ENCODE peak calls at places on chromosomes 4 and X, in seven cellular contexts. One of them, this sample, is unnamed.

GRCh38 chrX:477441-478012 is 90.8 kb upstream of the PPP2R3B start:
- DNase-seq in T-helper 2 cell: no peak
- DNase-seq in kidney tubule cell: no peak
- DNase-seq in OCI-M1: no peak
- DNase-seq in aorta: no peak
- DNase-seq in H4: no peak
- DNase-seq in PC-9: no peak
- DNase-seq in this sample: no peak

GRCh38 chrX:21838937-21839333 is 482 bp upstream of the MBTPS2 start:
- DNase-seq in OCI-M1: peak
- DNase-seq in T-helper 2 cell: no peak
- DNase-seq in H4: no peak
- DNase-seq in aorta: no peak
- DNase-seq in kidney tubule cell: no peak
- DNase-seq in PC-9: no peak
- DNase-seq in this sample: no peak

GRCh38 chr4:79049840-79050520 is 110.7 kb upstream of the PAQR3 start:
- DNase-seq in aorta: peak
- DNase-seq in OCI-M1: no peak
- DNase-seq in PC-9: no peak
- DNase-seq in H4: no peak
- DNase-seq in kidney tubule cell: no peak
- DNase-seq in T-helper 2 cell: no peak
- DNase-seq in this sample: no peak

GRCh38 chr4:186067757-186068385 is 1.1 kb upstream of the TLR3 start:
- DNase-seq in OCI-M1: peak
- DNase-seq in PC-9: no peak
- DNase-seq in aorta: no peak
- DNase-seq in H4: peak
- DNase-seq in T-helper 2 cell: no peak
- DNase-seq in kidney tubule cell: peak
- DNase-seq in this sample: peak

GRCh38 chrX:108735680-108736508 is 469 bp downstream of the IRS4 start:
- DNase-seq in aorta: peak
- DNase-seq in T-helper 2 cell: no peak
- DNase-seq in PC-9: no peak
- DNase-seq in OCI-M1: no peak
- DNase-seq in kidney tubule cell: peak
- DNase-seq in H4: peak
- DNase-seq in this sample: no peak

GRCh38 chr4:151302432-151302831 is 23.0 kb downstream of the SH3D19 start:
- DNase-seq in OCI-M1: no peak
- DNase-seq in H4: no peak
- DNase-seq in aorta: no peak
- DNase-seq in T-helper 2 cell: no peak
- DNase-seq in PC-9: no peak
- DNase-seq in kidney tubule cell: no peak
- DNase-seq in this sample: no peak

GRCh38 chr4:54879576-54879975 is 221.8 kb downstream of the KIT start:
- DNase-seq in H4: peak
- DNase-seq in aorta: no peak
- DNase-seq in OCI-M1: no peak
- DNase-seq in T-helper 2 cell: no peak
- DNase-seq in PC-9: no peak
- DNase-seq in kidney tubule cell: no peak
- DNase-seq in this sample: no peak

GRCh38 chrX:19709812-19710518 is 177.4 kb downstream of the SH3KBP1 start:
- DNase-seq in aorta: no peak
- DNase-seq in T-helper 2 cell: no peak
- DNase-seq in PC-9: peak
- DNase-seq in OCI-M1: no peak
- DNase-seq in H4: peak
- DNase-seq in kidney tubule cell: peak
- DNase-seq in this sample: no peak

GRCh38 chrX:31154941-31155340 is 83.1 kb upstream of the FTHL17 start:
- DNase-seq in aorta: no peak
- DNase-seq in H4: no peak
- DNase-seq in T-helper 2 cell: no peak
- DNase-seq in OCI-M1: no peak
- DNase-seq in PC-9: no peak
- DNase-seq in kidney tubule cell: no peak
- DNase-seq in this sample: no peak

GRCh38 chr4:158810487-158811215 is 41.8 kb downstream of the FNIP2 start:
- DNase-seq in PC-9: peak
- DNase-seq in aorta: peak
- DNase-seq in OCI-M1: no peak
- DNase-seq in H4: peak
- DNase-seq in T-helper 2 cell: no peak
- DNase-seq in kidney tubule cell: peak
- DNase-seq in this sample: no peak

GRCh38 chrX:134174859-134175258 is 62.1 kb upstream of the CCDC160 start:
- DNase-seq in T-helper 2 cell: no peak
- DNase-seq in H4: no peak
- DNase-seq in PC-9: no peak
- DNase-seq in kidney tubule cell: no peak
- DNase-seq in OCI-M1: peak
- DNase-seq in aorta: no peak
- DNase-seq in this sample: no peak

GRCh38 chr4:21593268-21594002 is 355.1 kb downstream of the KCNIP4 start:
- DNase-seq in OCI-M1: no peak
- DNase-seq in T-helper 2 cell: no peak
- DNase-seq in kidney tubule cell: no peak
- DNase-seq in H4: peak
- DNase-seq in aorta: no peak
- DNase-seq in PC-9: no peak
- DNase-seq in this sample: no peak

GRCh38 chr4:3009422-3009821 is 46.1 kb downstream of the GRK4 start:
- DNase-seq in T-helper 2 cell: no peak
- DNase-seq in kidney tubule cell: no peak
- DNase-seq in aorta: no peak
- DNase-seq in OCI-M1: peak
- DNase-seq in H4: no peak
- DNase-seq in PC-9: no peak
- DNase-seq in this sample: peak

GRCh38 chr4:156217236-156217635 is 263.6 kb upstream of the CTSO start:
- DNase-seq in T-helper 2 cell: no peak
- DNase-seq in aorta: no peak
- DNase-seq in kidney tubule cell: no peak
- DNase-seq in H4: no peak
- DNase-seq in PC-9: no peak
- DNase-seq in OCI-M1: no peak
- DNase-seq in this sample: no peak

GRCh38 chr4:93829531-93830089 is 1.1 kb downstream of the ATOH1 start:
- DNase-seq in kidney tubule cell: no peak
- DNase-seq in PC-9: no peak
- DNase-seq in T-helper 2 cell: no peak
- DNase-seq in H4: no peak
- DNase-seq in OCI-M1: no peak
- DNase-seq in aorta: no peak
- DNase-seq in this sample: no peak

GRCh38 chr4:6955261-6955911 is 45.8 kb downstream of the TBC1D14 start:
- DNase-seq in PC-9: peak
- DNase-seq in H4: no peak
- DNase-seq in T-helper 2 cell: no peak
- DNase-seq in kidney tubule cell: peak
- DNase-seq in aorta: peak
- DNase-seq in OCI-M1: no peak
- DNase-seq in this sample: no peak

GRCh38 chr4:24169956-24170355 is 280.1 kb upstream of the PPARGC1A start:
- DNase-seq in H4: no peak
- DNase-seq in PC-9: no peak
- DNase-seq in T-helper 2 cell: no peak
- DNase-seq in aorta: no peak
- DNase-seq in OCI-M1: no peak
- DNase-seq in kidney tubule cell: no peak
- DNase-seq in this sample: no peak

GRCh38 chr4:144754562-144755410 is 108.8 kb downstream of the HHIP start:
- DNase-seq in OCI-M1: peak
- DNase-seq in PC-9: no peak
- DNase-seq in H4: peak
- DNase-seq in T-helper 2 cell: no peak
- DNase-seq in aorta: no peak
- DNase-seq in kidney tubule cell: peak
- DNase-seq in this sample: no peak

GRCh38 chrX:13747836-13748235 is 13.3 kb downstream of the OFD1 start:
- DNase-seq in T-helper 2 cell: no peak
- DNase-seq in PC-9: peak
- DNase-seq in aorta: no peak
- DNase-seq in H4: peak
- DNase-seq in kidney tubule cell: peak
- DNase-seq in OCI-M1: peak
- DNase-seq in this sample: peak

GRCh38 chr4:133389029-133389428 is 239.9 kb downstream of the PCDH10 start:
- DNase-seq in T-helper 2 cell: no peak
- DNase-seq in OCI-M1: no peak
- DNase-seq in H4: no peak
- DNase-seq in PC-9: no peak
- DNase-seq in aorta: no peak
- DNase-seq in kidney tubule cell: no peak
- DNase-seq in this sample: no peak

GRCh38 chr4:153555730-153556440 is 89.7 kb downstream of the TMEM131L start:
- DNase-seq in kidney tubule cell: no peak
- DNase-seq in T-helper 2 cell: no peak
- DNase-seq in aorta: peak
- DNase-seq in OCI-M1: no peak
- DNase-seq in H4: peak
- DNase-seq in PC-9: no peak
- DNase-seq in this sample: no peak

GRCh38 chrX:64739792-64740378 is 236.4 kb downstream of the ZC4H2 start:
- DNase-seq in PC-9: no peak
- DNase-seq in aorta: no peak
- DNase-seq in kidney tubule cell: no peak
- DNase-seq in T-helper 2 cell: no peak
- DNase-seq in H4: no peak
- DNase-seq in OCI-M1: no peak
- DNase-seq in this sample: no peak

GRCh38 chr4:118969359-118969758 is 80.7 kb downstream of the SYNPO2 start:
- DNase-seq in OCI-M1: peak
- DNase-seq in H4: peak
- DNase-seq in T-helper 2 cell: no peak
- DNase-seq in kidney tubule cell: peak
- DNase-seq in PC-9: no peak
- DNase-seq in aorta: peak
- DNase-seq in this sample: peak

GRCh38 chrX:80181079-80181478 is 166.5 kb downstream of the TBX22 start:
- DNase-seq in OCI-M1: peak
- DNase-seq in kidney tubule cell: no peak
- DNase-seq in aorta: no peak
- DNase-seq in H4: peak
- DNase-seq in PC-9: no peak
- DNase-seq in T-helper 2 cell: no peak
- DNase-seq in this sample: no peak

GRCh38 chr4:41538887-41539498 is 1.0 kb downstream of the LIMCH1 start:
- DNase-seq in OCI-M1: no peak
- DNase-seq in PC-9: peak
- DNase-seq in H4: no peak
- DNase-seq in T-helper 2 cell: no peak
- DNase-seq in kidney tubule cell: peak
- DNase-seq in aorta: peak
- DNase-seq in this sample: no peak

GRCh38 chr4:92234393-92235176 is 69.2 kb upstream of the GRID2 start:
- DNase-seq in OCI-M1: peak
- DNase-seq in T-helper 2 cell: no peak
- DNase-seq in PC-9: peak
- DNase-seq in aorta: no peak
- DNase-seq in H4: peak
- DNase-seq in kidney tubule cell: peak
- DNase-seq in this sample: no peak

This sample was measured in MV-4-11.